ENCODE peak calls at places on chromosomes 11 and 22, in nine cellular contexts. O is thoracic aorta; K is Peyer's patch; N is stimulated activated CD8-positive, alpha-beta memory T cell treated with anti-CD3 and anti-CD28 coated beads, Interleukin-12 subunit alpha, Interleukin-12 subunit beta, amount 100 ng/mL, for 1 hour; T is neural progenitor cell; H is GM19239; A is kidney; Z is GOT3; G is nucleus accumbens. X is an unnamed sample.

GRCh38 chr11:117557321-117557720 is 229.7 kb downstream of the CEP164 start:
- DNase-seq in O (no peak), K (no peak), N (no peak), T (no peak), H (no peak), A (no peak), Z (no peak), G (no peak), X (no peak)

GRCh38 chr22:38032681-38033521 is 24.3 kb upstream of the PICK1 start:
- DNase-seq in O (no peak), K (no peak), N (no peak), T (no peak), H (no peak), A (no peak), Z (no peak), G (no peak), X (no peak)

GRCh38 chr22:43031617-43032016 is 16.7 kb upstream of the PACSIN2 start:
- DNase-seq in O (no peak), K (no peak), N (no peak), T (no peak), H (no peak), A (no peak), Z (no peak), G (no peak), X (no peak)

GRCh38 chr11:1397146-1397861 is 7.6 kb downstream of the BRSK2 start:
- DNase-seq in O (no peak), K (no peak), N (no peak), T (no peak), H (no peak), A (no peak), Z (no peak), G (peak), X (no peak)

GRCh38 chr11:122234257-122234656 is 118.2 kb upstream of the BLID start:
- DNase-seq in O (no peak), K (no peak), N (no peak), T (no peak), H (no peak), A (no peak), Z (no peak), G (no peak), X (no peak)

GRCh38 chr22:22469527-22469926 is 39.0 kb downstream of the ZNF280B start:
- DNase-seq in O (no peak), K (no peak), N (no peak), T (no peak), H (no peak), A (no peak), Z (no peak), G (no peak), X (no peak)

GRCh38 chr11:61157743-61158142 is 3.5 kb downstream of the VPS37C start:
- DNase-seq in O (no peak), K (no peak), N (no peak), T (no peak), H (no peak), A (no peak), Z (no peak), G (no peak), X (no peak)

GRCh38 chr11:45662096-45662664 is 3.2 kb downstream of the CHST1 start:
- DNase-seq in O (no peak), K (no peak), N (no peak), T (no peak), H (no peak), A (peak), Z (no peak), G (no peak), X (no peak)

GRCh38 chr22:46547883-46548244 is 10.4 kb upstream of the CELSR1 start:
- DNase-seq in O (peak), K (peak), N (no peak), T (no peak), H (no peak), A (peak), Z (no peak), G (no peak), X (peak)

GRCh38 chr22:28268845-28269244 is 349.8 kb upstream of the PITPNB start:
- DNase-seq in O (no peak), K (no peak), N (no peak), T (no peak), H (no peak), A (no peak), Z (no peak), G (no peak), X (no peak)

GRCh38 chr11:74749127-74749964 is 697 bp downstream of the RNF169 start:
- DNase-seq in O (no peak), K (peak), N (peak), T (peak), H (peak), A (peak), Z (no peak), G (peak), X (peak)

GRCh38 chr11:76152086-76152658 is 54.1 kb downstream of the WNT11 start:
- DNase-seq in O (peak), K (peak), N (peak), T (peak), H (peak), A (peak), Z (peak), G (peak), X (peak)

GRCh38 chr11:93720522-93720921 is 20.8 kb downstream of the TAF1D start:
- DNase-seq in O (no peak), K (no peak), N (no peak), T (no peak), H (no peak), A (no peak), Z (no peak), G (no peak), X (no peak)

GRCh38 chr11:42170601-42171000 is 711.1 kb upstream of the LRRC4C start:
- DNase-seq in O (no peak), K (no peak), N (no peak), T (no peak), H (no peak), A (no peak), Z (no peak), G (no peak), X (no peak)

GRCh38 chr22:44407404-44408226 is 90.4 kb downstream of the RTL6 start:
- DNase-seq in O (no peak), K (no peak), N (no peak), T (no peak), H (no peak), A (peak), Z (no peak), G (no peak), X (no peak)

GRCh38 chr11:120539681-120540369 is 28.3 kb downstream of the GRIK4 start:
- DNase-seq in O (no peak), K (no peak), N (no peak), T (no peak), H (no peak), A (no peak), Z (no peak), G (no peak), X (no peak)

GRCh38 chr11:72174299-72175070 is 17.5 kb upstream of the FOLR1 start:
- DNase-seq in O (no peak), K (peak), N (no peak), T (no peak), H (no peak), A (no peak), Z (no peak), G (no peak), X (no peak)

GRCh38 chr11:44267366-44268072 is 42.4 kb downstream of the ALX4 start:
- DNase-seq in O (no peak), K (peak), N (no peak), T (no peak), H (no peak), A (no peak), Z (no peak), G (no peak), X (no peak)

GRCh38 chr22:37184380-37184755 is 3.7 kb downstream of the C1QTNF6 start:
- DNase-seq in O (no peak), K (peak), N (no peak), T (no peak), H (no peak), A (no peak), Z (no peak), G (no peak), X (no peak)

X was measured in lower leg skin.